ENCODE peak calls at places on chromosomes 3 and 15, in six cellular contexts. D is upper lobe of left lung, P is OCI-LY7, Q is HFF-Myc, S is osteocyte, E is thoracic aorta. Y is an unnamed sample.

GRCh38 chr3:64163755-64164148 is 61.5 kb downstream of the PRICKLE2 start:
- DNase-seq in P (no peak), Q (peak), S (no peak), D (peak), E (no peak), Y (peak)

GRCh38 chr3:73100734-73101550 is 39.5 kb downstream of the EBLN2 start:
- DNase-seq in D (no peak), S (peak), E (peak), P (peak), Q (peak), Y (peak)

GRCh38 chr15:81133782-81134461 is at the start of gene CFAP161:
- DNase-seq in D (peak), S (no peak), Q (no peak), P (no peak), E (peak), Y (peak)

GRCh38 chr3:97793415-97794019 is 28.3 kb upstream of the CRYBG3 start:
- DNase-seq in E (no peak), Q (peak), P (peak), S (no peak), D (no peak), Y (peak)

GRCh38 chr3:15768421-15769255 is 29.1 kb downstream of the ANKRD28 start:
- DNase-seq in E (no peak), Q (peak), D (peak), P (no peak), S (no peak), Y (peak)

GRCh38 chr3:44184319-44184953 is 57.2 kb upstream of the TOPAZ1 start:
- DNase-seq in P (peak), E (no peak), Q (no peak), D (no peak), S (no peak), Y (no peak)

GRCh38 chr15:69414702-69415161 is 583 bp downstream of the KIF23 start:
- DNase-seq in S (no peak), P (peak), Q (peak), E (no peak), D (no peak), Y (peak)

GRCh38 chr15:65196637-65197336 is 11.6 kb upstream of the CLPX start:
- DNase-seq in S (no peak), E (no peak), Q (no peak), P (no peak), D (no peak), Y (no peak)

GRCh38 chr3:101521251-101521701 is 8.3 kb upstream of the SENP7 start:
- DNase-seq in S (no peak), E (no peak), P (no peak), Q (no peak), D (no peak), Y (no peak)

GRCh38 chr3:59559721-59560514 is 510.1 kb upstream of the CFAP20DC start:
- DNase-seq in S (no peak), E (no peak), P (no peak), D (no peak), Q (peak), Y (no peak)

GRCh38 chr3:171365489-171365888 is 94.7 kb downstream of the TNIK start:
- DNase-seq in P (no peak), S (no peak), D (no peak), Q (no peak), E (no peak), Y (no peak)

GRCh38 chr3:114402852-114403251 is 109.0 kb downstream of the TIGIT start:
- DNase-seq in Q (no peak), S (no peak), P (no peak), D (no peak), E (no peak), Y (no peak)

GRCh38 chr3:55511895-55512585 is 24.9 kb upstream of the WNT5A start:
- DNase-seq in P (no peak), S (no peak), E (no peak), Q (no peak), D (no peak), Y (no peak)

GRCh38 chr3:15102833-15103232 is 3.9 kb upstream of the RBSN start:
- DNase-seq in E (no peak), S (no peak), Q (no peak), P (no peak), D (no peak), Y (no peak)

GRCh38 chr15:60044636-60045273 is 40.6 kb downstream of the FOXB1 start:
- DNase-seq in Q (no peak), E (no peak), P (peak), S (no peak), D (no peak), Y (no peak)

GRCh38 chr3:70120360-70120966 is 120.9 kb downstream of the SAMMSON start:
- DNase-seq in S (no peak), P (peak), Q (peak), E (no peak), D (no peak), Y (peak)

GRCh38 chr3:32392530-32393302 is 1.1 kb downstream of the CMTM7 start:
- DNase-seq in S (no peak), D (no peak), E (peak), P (no peak), Q (no peak), Y (peak)

GRCh38 chr3:96294143-96294542 is 520.3 kb upstream of the EPHA6 start:
- DNase-seq in E (no peak), P (no peak), Q (no peak), S (no peak), D (no peak), Y (no peak)
- TF ChIP-seq CTCF in E (no peak), P (no peak), Q (no peak), S (no peak), D (no peak), Y (no peak)

GRCh38 chr15:73887481-73887880 is 14.1 kb downstream of the TBC1D21 start:
- DNase-seq in S (no peak), D (peak), P (no peak), Q (no peak), E (no peak), Y (no peak)

GRCh38 chr15:73888224-73889041 is 15.1 kb downstream of the TBC1D21 start:
- DNase-seq in E (no peak), D (no peak), Q (no peak), P (no peak), S (no peak), Y (no peak)

GRCh38 chr15:73889053-73889452 is 15.7 kb downstream of the TBC1D21 start:
- DNase-seq in D (no peak), E (no peak), Q (no peak), S (no peak), P (no peak), Y (no peak)

GRCh38 chr15:73891328-73891975 is 18.1 kb downstream of the TBC1D21 start:
- DNase-seq in E (no peak), S (no peak), Q (no peak), D (no peak), P (no peak), Y (no peak)

GRCh38 chr15:73889725-73890124 is 16.4 kb downstream of the TBC1D21 start:
- DNase-seq in Q (no peak), D (no peak), P (no peak), E (no peak), S (no peak), Y (no peak)
- TF ChIP-seq CTCF in Q (no peak), D (no peak), P (no peak), E (no peak), S (no peak), Y (no peak)

GRCh38 chr3:28903171-28903601 is 377.7 kb upstream of the RBMS3 start:
- DNase-seq in D (peak), P (no peak), S (peak), Q (no peak), E (no peak), Y (no peak)
- TF ChIP-seq CTCF in D (no peak), P (no peak), S (no peak), Q (no peak), E (no peak), Y (no peak)

GRCh38 chr3:154170300-154170699 is 49.1 kb downstream of the ARHGEF26 start:
- DNase-seq in S (no peak), Q (no peak), D (no peak), P (no peak), E (no peak), Y (no peak)
- TF ChIP-seq CTCF in S (no peak), Q (no peak), D (no peak), P (no peak), E (no peak), Y (no peak)

GRCh38 chr15:26223720-26224119 is 360.6 kb upstream of the ATP10A start:
- DNase-seq in P (no peak), Q (no peak), E (no peak), D (no peak), S (peak), Y (no peak)
- TF ChIP-seq CTCF in P (no peak), Q (no peak), E (no peak), D (no peak), S (no peak), Y (no peak)

DNA sequence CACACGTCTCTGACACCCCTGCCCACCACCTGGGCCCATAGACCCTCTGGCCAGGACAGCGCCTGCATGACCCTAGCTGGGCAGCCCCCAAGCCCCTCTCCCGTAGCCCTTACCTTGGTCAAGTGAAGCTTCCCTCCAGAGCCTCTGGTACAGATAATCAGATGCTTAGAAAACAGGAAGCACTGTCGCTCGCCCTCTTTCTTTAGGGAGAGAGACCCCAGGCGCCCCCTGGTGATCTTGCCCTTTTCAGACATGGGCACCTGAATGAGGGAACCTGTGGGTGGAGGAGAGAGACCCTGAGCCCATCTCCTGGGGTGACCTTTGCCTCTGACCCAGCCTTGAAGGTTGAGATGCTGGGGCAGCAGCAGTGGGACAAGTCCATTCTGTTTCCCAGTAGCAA is 65.4 kb downstream of the RASGRF1 start:
- DNase-seq in E (no peak), D (no peak), Q (no peak), P (peak), S (no peak), Y (peak)
- TF ChIP-seq CTCF in E (no peak), D (no peak), Q (no peak), P (peak), S (no peak), Y (peak)

DNA sequence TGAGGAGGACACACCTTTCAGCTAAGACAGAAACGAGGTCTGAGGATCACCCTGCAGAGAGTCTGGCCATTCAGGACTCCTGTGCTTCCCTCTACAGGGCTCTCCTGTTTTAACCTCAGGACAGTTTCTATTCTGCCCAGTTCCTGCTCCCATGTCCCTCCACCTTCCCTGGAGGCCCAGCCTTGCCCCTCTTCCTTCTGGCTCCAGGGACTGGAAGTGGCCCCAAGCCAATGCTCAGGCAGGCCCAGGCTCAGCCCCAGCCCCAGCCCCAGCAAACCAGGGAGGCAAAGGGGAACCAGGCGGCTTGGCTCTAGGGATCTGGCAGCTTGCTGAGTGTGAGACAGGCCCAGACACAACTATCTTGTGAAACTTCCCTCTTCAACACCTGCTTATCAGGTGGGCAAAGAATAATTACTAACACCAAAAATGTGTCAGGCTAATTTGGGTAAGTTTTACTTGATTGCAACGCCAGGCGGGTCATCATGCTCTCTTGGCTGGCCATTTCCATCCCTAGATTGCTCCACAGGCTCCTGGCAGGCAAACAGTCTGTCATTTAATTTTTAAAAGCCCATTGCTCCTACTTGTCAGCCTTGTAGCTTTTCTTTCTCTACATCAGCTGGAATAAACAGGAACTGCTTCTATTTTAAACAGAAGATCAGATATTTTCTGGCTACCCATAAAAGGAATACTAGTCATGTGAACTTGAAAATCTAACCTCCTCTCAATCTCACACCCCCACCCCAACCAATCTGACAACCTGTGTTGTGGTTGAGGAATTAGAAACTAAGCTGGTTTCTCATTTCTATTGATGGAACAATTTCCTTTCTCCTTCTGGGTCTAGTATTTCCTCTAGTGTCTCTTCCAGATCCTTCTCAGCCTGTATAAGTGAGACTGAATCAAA is 33.5 kb downstream of the UPK1B start:
- DNase-seq in P (no peak), E (no peak), S (no peak), D (peak), Q (no peak), Y (no peak)
- TF ChIP-seq CTCF in P (no peak), E (no peak), S (no peak), D (no peak), Q (no peak), Y (no peak)

DNA sequence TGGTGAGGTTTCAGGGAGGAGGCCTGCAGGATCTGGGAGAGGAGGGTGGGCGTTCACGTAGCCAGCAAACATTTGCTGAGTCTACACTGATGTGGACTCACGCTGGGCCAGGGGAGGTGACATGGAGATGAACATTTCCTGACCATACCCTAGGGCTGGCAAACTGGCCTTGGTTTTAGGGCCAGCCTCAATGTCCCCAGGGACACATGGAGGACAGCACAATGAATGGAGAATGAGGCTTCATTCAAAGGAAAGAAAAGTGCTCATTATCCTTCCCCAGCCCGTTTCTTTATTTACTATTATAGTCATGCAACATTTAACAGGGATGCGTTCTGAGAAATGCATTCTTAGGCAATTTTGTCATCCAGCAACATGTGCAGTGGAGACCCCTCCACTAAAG is 26.8 kb downstream of the ACAN start:
- DNase-seq in Q (no peak), P (no peak), D (no peak), S (no peak), E (no peak), Y (no peak)
- TF ChIP-seq CTCF in Q (no peak), P (no peak), D (no peak), S (no peak), E (no peak), Y (no peak)

GRCh38 chr15:41930221-41930866 is 36.5 kb upstream of the SPTBN5 start:
- DNase-seq in D (no peak), E (no peak), P (no peak), S (no peak), Q (peak), Y (no peak)
- TF ChIP-seq CTCF in D (peak), E (peak), P (no peak), S (peak), Q (peak), Y (no peak)

DNA sequence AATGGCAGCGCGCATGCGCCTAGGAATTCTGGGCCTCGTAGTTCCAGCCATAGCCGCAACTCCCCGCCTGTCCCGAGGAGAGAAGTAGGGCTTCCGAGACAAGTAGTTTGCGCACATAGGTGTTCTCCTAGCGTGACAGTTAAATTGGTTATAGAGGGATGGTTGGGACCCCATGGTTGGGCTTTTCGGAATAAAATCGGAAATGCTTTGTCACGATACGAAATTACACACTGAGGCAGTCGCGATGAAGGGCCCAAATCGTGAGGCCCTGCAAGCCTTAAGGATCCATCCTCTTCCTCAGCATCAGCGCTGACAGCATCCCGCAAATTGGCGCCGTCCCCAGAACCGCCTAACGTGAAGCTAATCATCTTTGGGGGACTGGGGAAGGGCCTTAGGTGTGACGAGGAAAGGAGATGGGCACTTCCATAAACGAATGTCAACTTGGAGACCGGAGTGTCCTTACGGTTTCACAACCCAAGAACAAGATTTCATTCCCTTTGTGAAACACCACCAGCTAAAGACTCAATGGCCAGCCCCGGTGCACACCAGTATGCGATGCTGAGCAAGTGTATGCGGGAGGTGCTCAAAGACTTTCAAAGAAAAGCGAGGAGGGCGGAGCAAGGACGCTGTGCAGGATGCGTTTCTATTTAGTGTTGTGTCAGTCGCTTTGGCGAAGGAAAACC is 612 bp upstream of the TTBK2 start:
- DNase-seq in E (no peak), S (no peak), D (no peak), P (peak), Q (no peak), Y (no peak)
- TF ChIP-seq CTCF in E (peak), S (no peak), D (no peak), P (no peak), Q (no peak), Y (no peak)